ENCODE peak calls at places on chromosomes 4 and X, in nine cellular contexts. One of them, this sample, is unnamed. For H3K9me3, H3K4me1 and H3K36me3, the result is how much of the 10 kb centered on the place peaks cover.

GRCh38 chr4:123478859-123479345 is 82.3 kb downstream of the SPRY1 start:
- DNase-seq in stomach: peak
- DNase-seq in RWPE2: no peak
- DNase-seq in Peyer's patch: no peak
- DNase-seq in neuronal stem cell: no peak
- DNase-seq in K562: peak
- DNase-seq in adipocyte: peak
- DNase-seq in CD8-positive, alpha-beta memory T cell: no peak
- DNase-seq in GM23248: no peak
- DNase-seq in this sample: no peak

GRCh38 chr4:22508376-22508775 is 7.5 kb downstream of the ADGRA3 start:
- DNase-seq in adipocyte: peak
- DNase-seq in RWPE2: no peak
- DNase-seq in GM23248: no peak
- DNase-seq in CD8-positive, alpha-beta memory T cell: no peak
- DNase-seq in K562: no peak
- DNase-seq in stomach: no peak
- DNase-seq in Peyer's patch: no peak
- DNase-seq in neuronal stem cell: no peak
- DNase-seq in this sample: no peak

GRCh38 chr4:8862800-8863758 is 8.6 kb downstream of the HMX1 start:
- DNase-seq in GM23248: no peak
- DNase-seq in neuronal stem cell: no peak
- DNase-seq in stomach: no peak
- DNase-seq in adipocyte: no peak
- DNase-seq in Peyer's patch: no peak
- DNase-seq in K562: no peak
- DNase-seq in CD8-positive, alpha-beta memory T cell: no peak
- DNase-seq in RWPE2: no peak
- DNase-seq in this sample: no peak

GRCh38 chr4:76296421-76296820 is 10.1 kb upstream of the STBD1 start:
- DNase-seq in Peyer's patch: no peak
- DNase-seq in CD8-positive, alpha-beta memory T cell: no peak
- DNase-seq in K562: no peak
- DNase-seq in adipocyte: no peak
- DNase-seq in RWPE2: no peak
- DNase-seq in GM23248: no peak
- DNase-seq in neuronal stem cell: no peak
- DNase-seq in stomach: no peak
- DNase-seq in this sample: no peak

GRCh38 chr4:185881427-185881826 is 69.4 kb upstream of the SORBS2 start:
- DNase-seq in GM23248: peak
- DNase-seq in RWPE2: no peak
- DNase-seq in adipocyte: peak
- DNase-seq in CD8-positive, alpha-beta memory T cell: no peak
- DNase-seq in Peyer's patch: no peak
- DNase-seq in stomach: no peak
- DNase-seq in K562: no peak
- DNase-seq in neuronal stem cell: no peak
- DNase-seq in this sample: no peak

GRCh38 chr4:48234575-48234974 is 35.1 kb downstream of the TEC start:
- DNase-seq in CD8-positive, alpha-beta memory T cell: no peak
- DNase-seq in RWPE2: no peak
- DNase-seq in stomach: no peak
- DNase-seq in GM23248: no peak
- DNase-seq in neuronal stem cell: no peak
- DNase-seq in Peyer's patch: no peak
- DNase-seq in K562: no peak
- DNase-seq in adipocyte: no peak
- DNase-seq in this sample: no peak

GRCh38 chr4:159682996-159683395 is 580.1 kb downstream of the RAPGEF2 start:
- DNase-seq in GM23248: no peak
- DNase-seq in CD8-positive, alpha-beta memory T cell: no peak
- DNase-seq in neuronal stem cell: no peak
- DNase-seq in RWPE2: no peak
- DNase-seq in K562: no peak
- DNase-seq in Peyer's patch: no peak
- DNase-seq in adipocyte: no peak
- DNase-seq in stomach: no peak
- DNase-seq in this sample: no peak

GRCh38 chrX:11533211-11533651 is 132.5 kb downstream of the ARHGAP6 start:
- DNase-seq in neuronal stem cell: peak
- DNase-seq in GM23248: peak
- DNase-seq in adipocyte: peak
- DNase-seq in stomach: no peak
- DNase-seq in K562: peak
- DNase-seq in Peyer's patch: no peak
- DNase-seq in CD8-positive, alpha-beta memory T cell: peak
- DNase-seq in RWPE2: no peak
- DNase-seq in this sample: no peak

GRCh38 chr4:7159923-7160322 is 32.4 kb upstream of the SORCS2 start:
- DNase-seq in CD8-positive, alpha-beta memory T cell: no peak
- DNase-seq in K562: no peak
- DNase-seq in adipocyte: no peak
- DNase-seq in stomach: no peak
- DNase-seq in RWPE2: no peak
- DNase-seq in neuronal stem cell: no peak
- DNase-seq in GM23248: no peak
- DNase-seq in Peyer's patch: peak
- DNase-seq in this sample: no peak

GRCh38 chrX:15301924-15302323 is 13.5 kb downstream of the ASB11 start:
- DNase-seq in adipocyte: peak
- DNase-seq in RWPE2: no peak
- DNase-seq in K562: no peak
- DNase-seq in neuronal stem cell: no peak
- DNase-seq in CD8-positive, alpha-beta memory T cell: no peak
- DNase-seq in stomach: no peak
- DNase-seq in GM23248: peak
- DNase-seq in Peyer's patch: no peak
- DNase-seq in this sample: no peak

GRCh38 chr4:90069151-90069550 is 58.0 kb upstream of the CCSER1 start:
- DNase-seq in stomach: no peak
- DNase-seq in K562: no peak
- DNase-seq in RWPE2: no peak
- DNase-seq in adipocyte: no peak
- DNase-seq in GM23248: peak
- DNase-seq in Peyer's patch: no peak
- DNase-seq in CD8-positive, alpha-beta memory T cell: no peak
- DNase-seq in neuronal stem cell: no peak
- DNase-seq in this sample: no peak

GRCh38 chrX:66046612-66047235 is 6.8 kb upstream of the VSIG4 start:
- DNase-seq in neuronal stem cell: no peak
- DNase-seq in CD8-positive, alpha-beta memory T cell: no peak
- DNase-seq in Peyer's patch: no peak
- DNase-seq in GM23248: peak
- DNase-seq in RWPE2: no peak
- DNase-seq in adipocyte: no peak
- DNase-seq in K562: peak
- DNase-seq in stomach: no peak
- DNase-seq in this sample: no peak

GRCh38 chrX:66043584-66043983 is 3.7 kb upstream of the VSIG4 start:
- DNase-seq in Peyer's patch: no peak
- DNase-seq in CD8-positive, alpha-beta memory T cell: no peak
- DNase-seq in stomach: no peak
- DNase-seq in neuronal stem cell: no peak
- DNase-seq in K562: no peak
- DNase-seq in GM23248: no peak
- DNase-seq in RWPE2: no peak
- DNase-seq in adipocyte: no peak
- DNase-seq in this sample: no peak

GRCh38 chrX:66042307-66043077 is 2.6 kb upstream of the VSIG4 start:
- DNase-seq in GM23248: no peak
- DNase-seq in RWPE2: no peak
- DNase-seq in CD8-positive, alpha-beta memory T cell: no peak
- DNase-seq in stomach: no peak
- DNase-seq in K562: no peak
- DNase-seq in adipocyte: no peak
- DNase-seq in Peyer's patch: no peak
- DNase-seq in neuronal stem cell: no peak
- DNase-seq in this sample: no peak

GRCh38 chrX:66049056-66049455 is 9.2 kb upstream of the VSIG4 start:
- DNase-seq in stomach: no peak
- DNase-seq in GM23248: no peak
- DNase-seq in CD8-positive, alpha-beta memory T cell: no peak
- DNase-seq in Peyer's patch: no peak
- DNase-seq in K562: no peak
- DNase-seq in neuronal stem cell: no peak
- DNase-seq in RWPE2: no peak
- DNase-seq in adipocyte: no peak
- DNase-seq in this sample: no peak

DNA sequence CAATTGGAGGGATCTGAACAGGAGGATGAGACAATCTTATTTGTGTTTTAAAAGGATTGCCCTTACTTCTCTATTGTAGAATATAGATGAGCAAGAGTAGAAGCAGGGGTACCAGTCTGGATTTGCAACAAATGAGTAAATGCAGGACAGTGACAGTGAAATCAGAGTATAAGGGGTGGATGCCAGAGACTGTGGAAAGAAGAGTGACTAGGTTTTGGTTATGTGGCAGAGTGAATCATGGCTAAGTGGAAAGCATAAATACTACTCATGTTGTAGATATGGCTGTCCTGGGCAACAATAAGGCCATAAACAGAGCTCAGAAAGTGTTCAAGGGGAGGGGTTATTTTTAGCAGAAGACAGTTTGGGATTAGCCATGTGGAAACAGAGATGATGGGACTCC is 6.0 kb upstream of the VSIG4 start:
- DNase-seq in RWPE2: no peak
- DNase-seq in K562: no peak
- DNase-seq in adipocyte: no peak
- DNase-seq in Peyer's patch: no peak
- DNase-seq in neuronal stem cell: no peak
- DNase-seq in GM23248: peak
- DNase-seq in stomach: no peak
- DNase-seq in CD8-positive, alpha-beta memory T cell: no peak
- DNase-seq in this sample: no peak
- H3K9me3 ChIP-seq in RWPE2: under half
- H3K9me3 ChIP-seq in K562: under half
- H3K9me3 ChIP-seq in adipocyte: under half
- H3K9me3 ChIP-seq in Peyer's patch: under half
- H3K9me3 ChIP-seq in neuronal stem cell: under half
- H3K9me3 ChIP-seq in GM23248: under half
- H3K9me3 ChIP-seq in stomach: under half
- H3K9me3 ChIP-seq in CD8-positive, alpha-beta memory T cell: under half
- H3K9me3 ChIP-seq in this sample: under half

DNA sequence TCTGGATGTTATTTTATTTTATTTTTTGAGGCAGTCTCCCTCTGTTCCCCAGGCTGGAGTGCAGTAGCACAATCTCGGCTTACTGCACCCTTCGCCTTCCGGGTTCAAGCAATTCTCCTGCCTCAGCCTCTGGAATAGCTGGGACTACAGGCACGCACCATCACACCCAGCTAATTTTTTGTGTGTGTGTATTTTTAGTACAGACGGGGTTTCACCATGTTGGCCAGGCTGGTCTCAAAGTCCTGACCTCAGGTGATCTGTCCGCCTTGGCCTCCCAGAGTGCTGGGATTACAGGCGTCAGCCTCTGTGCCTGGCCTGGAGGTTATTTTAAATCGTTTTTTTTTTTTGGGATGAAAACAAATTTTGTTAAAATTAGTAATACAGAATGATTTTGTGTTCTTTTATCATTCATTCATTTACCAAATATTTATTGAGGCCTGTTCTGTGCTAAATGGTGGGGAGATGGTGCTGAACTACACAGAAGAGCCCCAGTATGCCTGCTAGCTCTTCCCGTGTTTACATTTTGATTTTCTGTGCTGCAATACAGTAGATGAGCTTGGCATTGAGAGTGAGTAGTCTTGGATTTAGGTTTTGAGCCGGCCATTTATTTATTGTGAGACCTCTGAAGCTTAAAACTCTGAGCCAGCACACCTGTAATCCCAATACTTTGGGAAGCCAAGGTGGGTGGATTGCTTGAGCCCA is 22.7 kb downstream of the ADD1 start:
- DNase-seq in adipocyte: no peak
- DNase-seq in neuronal stem cell: no peak
- DNase-seq in RWPE2: no peak
- DNase-seq in GM23248: no peak
- DNase-seq in Peyer's patch: no peak
- DNase-seq in CD8-positive, alpha-beta memory T cell: no peak
- DNase-seq in K562: no peak
- DNase-seq in stomach: no peak
- DNase-seq in this sample: no peak
- H3K4me1 ChIP-seq in adipocyte: half or more
- H3K4me1 ChIP-seq in neuronal stem cell: under half
- H3K4me1 ChIP-seq in RWPE2: under half
- H3K4me1 ChIP-seq in GM23248: under half
- H3K4me1 ChIP-seq in Peyer's patch: under half
- H3K4me1 ChIP-seq in CD8-positive, alpha-beta memory T cell: under half
- H3K4me1 ChIP-seq in K562: under half
- H3K4me1 ChIP-seq in stomach: half or more
- H3K4me1 ChIP-seq in this sample: under half

DNA sequence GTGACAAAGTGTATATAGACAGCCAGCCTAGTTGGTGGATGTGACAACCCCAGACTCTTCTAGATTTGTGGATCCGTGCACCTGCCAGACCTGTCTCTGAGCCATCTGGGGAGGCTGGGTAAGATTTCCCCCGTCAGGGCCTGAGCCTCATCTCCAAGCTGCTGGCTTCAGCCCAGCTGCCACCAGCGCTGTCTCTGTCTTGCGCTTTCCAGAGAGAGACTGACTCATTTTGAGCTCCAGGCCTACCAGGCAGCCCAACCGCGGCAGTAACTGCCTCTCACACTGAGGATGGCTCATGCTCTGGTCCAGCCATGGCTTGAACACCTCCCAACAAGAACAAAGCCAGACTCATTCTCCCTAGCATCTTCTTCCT is 26.4 kb downstream of the NOP14 start:
- DNase-seq in RWPE2: peak
- DNase-seq in K562: peak
- DNase-seq in neuronal stem cell: no peak
- DNase-seq in Peyer's patch: peak
- DNase-seq in CD8-positive, alpha-beta memory T cell: no peak
- DNase-seq in GM23248: peak
- DNase-seq in stomach: no peak
- DNase-seq in adipocyte: no peak
- DNase-seq in this sample: peak
- H3K36me3 ChIP-seq in RWPE2: half or more
- H3K36me3 ChIP-seq in K562: half or more
- H3K36me3 ChIP-seq in neuronal stem cell: half or more
- H3K36me3 ChIP-seq in Peyer's patch: under half
- H3K36me3 ChIP-seq in CD8-positive, alpha-beta memory T cell: under half
- H3K36me3 ChIP-seq in GM23248: under half
- H3K36me3 ChIP-seq in stomach: half or more
- H3K36me3 ChIP-seq in adipocyte: half or more
- H3K36me3 ChIP-seq in this sample: under half

DNA sequence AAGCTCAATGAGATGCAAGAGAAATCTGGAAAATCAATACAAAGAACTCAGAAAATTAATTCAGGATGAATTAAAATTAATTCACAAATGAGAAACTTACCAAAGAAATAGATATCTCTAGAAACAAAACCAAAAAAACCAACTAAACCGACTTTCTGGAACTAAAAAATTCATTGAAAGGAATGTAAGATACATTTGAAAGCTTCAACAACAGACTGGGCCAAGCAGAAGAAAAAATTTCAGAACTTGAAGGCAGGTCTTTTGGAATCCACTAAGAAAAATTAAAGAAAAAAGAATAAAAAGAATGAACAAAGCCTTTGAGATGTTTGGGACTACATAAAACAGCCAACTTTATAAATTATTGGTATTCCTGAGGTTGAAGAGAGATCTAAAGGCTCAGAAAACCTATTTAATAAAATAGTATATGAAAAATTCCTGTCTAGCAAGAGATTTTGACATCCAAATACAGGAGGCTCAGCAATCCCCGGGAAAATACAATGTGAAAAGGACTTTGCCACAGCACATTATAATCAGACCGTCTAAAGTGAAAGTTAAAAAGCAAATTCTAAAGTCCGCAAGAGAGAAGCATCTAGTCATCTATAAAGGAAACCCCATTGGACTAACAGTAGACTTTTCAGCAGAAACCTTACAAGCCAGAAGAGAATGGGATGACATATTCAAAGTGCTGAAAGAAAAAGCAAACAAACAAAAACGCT is 44.2 kb downstream of the NAT8L start:
- DNase-seq in K562: no peak
- DNase-seq in GM23248: no peak
- DNase-seq in CD8-positive, alpha-beta memory T cell: no peak
- DNase-seq in adipocyte: no peak
- DNase-seq in RWPE2: no peak
- DNase-seq in stomach: no peak
- DNase-seq in neuronal stem cell: no peak
- DNase-seq in Peyer's patch: no peak
- DNase-seq in this sample: no peak
- H3K9me3 ChIP-seq in K562: under half
- H3K9me3 ChIP-seq in GM23248: under half
- H3K9me3 ChIP-seq in CD8-positive, alpha-beta memory T cell: under half
- H3K9me3 ChIP-seq in adipocyte: under half
- H3K9me3 ChIP-seq in RWPE2: under half
- H3K9me3 ChIP-seq in stomach: under half
- H3K9me3 ChIP-seq in neuronal stem cell: under half
- H3K9me3 ChIP-seq in Peyer's patch: under half
- H3K9me3 ChIP-seq in this sample: under half